ENCODE peak calls at places on chromosomes 1 and 21, in six cellular contexts. S is osteocyte, N is caudate nucleus, X is H9, W is hepatic stellate cell, U is GM04503. M is an unnamed sample.

GRCh38 chr1:153081736-153082135 is 10.3 kb upstream of the SPRR2B start:
- DNase-seq in S (no peak), N (no peak), X (no peak), W (no peak), U (no peak), M (no peak)

GRCh38 chr1:222926566-222926965 is 111.7 kb downstream of the DISP1 start:
- DNase-seq in S (no peak), N (no peak), X (no peak), W (no peak), U (no peak), M (no peak)

GRCh38 chr1:6801199-6801598 is 15.9 kb downstream of the CAMTA1 start:
- DNase-seq in S (no peak), N (no peak), X (no peak), W (no peak), U (no peak), M (no peak)

GRCh38 chr1:232462200-232462599 is 167.7 kb downstream of the SIPA1L2 start:
- DNase-seq in S (no peak), N (no peak), X (no peak), W (no peak), U (no peak), M (no peak)

GRCh38 chr1:179591592-179592580 is at the start of gene TDRD5:
- DNase-seq in S (no peak), N (peak), X (peak), W (no peak), U (no peak), M (peak)

GRCh38 chr1:42941640-42942330 is 16.9 kb downstream of the SLC2A1 start:
- DNase-seq in S (peak), N (peak), X (no peak), W (peak), U (peak), M (no peak)

GRCh38 chr1:117436528-117436927 is 69.3 kb downstream of the MAN1A2 start:
- DNase-seq in S (no peak), N (no peak), X (no peak), W (no peak), U (no peak), M (no peak)

GRCh38 chr1:203511513-203511912 is 17.6 kb downstream of the OPTC start:
- DNase-seq in S (no peak), N (no peak), X (no peak), W (no peak), U (no peak), M (no peak)

GRCh38 chr1:225735252-225736149 is 42.1 kb upstream of the SRP9 start:
- DNase-seq in S (peak), N (no peak), X (no peak), W (peak), U (peak), M (no peak)

GRCh38 chr1:228977741-228978140 is 242.5 kb downstream of the RHOU start:
- DNase-seq in S (no peak), N (no peak), X (peak), W (no peak), U (no peak), M (no peak)

GRCh38 chr1:151056574-151056973 is 2.8 kb downstream of the CDC42SE1 start:
- DNase-seq in S (no peak), N (no peak), X (no peak), W (no peak), U (no peak), M (no peak)

GRCh38 chr1:231931846-231932454 is 305.4 kb downstream of the DISC1 start:
- DNase-seq in S (no peak), N (no peak), X (peak), W (no peak), U (no peak), M (peak)

GRCh38 chr1:223009421-223009820 is 133.6 kb downstream of the TLR5 start:
- DNase-seq in S (no peak), N (no peak), X (no peak), W (no peak), U (no peak), M (no peak)

GRCh38 chr1:12472798-12473551 is 145.0 kb downstream of the DHRS3 start:
- DNase-seq in S (no peak), N (no peak), X (no peak), W (no peak), U (no peak), M (no peak)

GRCh38 chr21:43766734-43767497 is 9.2 kb downstream of the CSTB start:
- DNase-seq in S (no peak), N (no peak), X (no peak), W (no peak), U (no peak), M (no peak)

GRCh38 chr1:8607906-8608305 is 209.5 kb downstream of the RERE start:
- DNase-seq in S (no peak), N (no peak), X (no peak), W (no peak), U (no peak), M (no peak)

GRCh38 chr1:53062731-53063591 is 948 bp downstream of the PODN start:
- DNase-seq in S (peak), N (no peak), X (peak), W (no peak), U (no peak), M (peak)

GRCh38 chr1:202367200-202367742 is 18.8 kb downstream of the PPP1R12B start:
- DNase-seq in S (no peak), N (no peak), X (no peak), W (no peak), U (peak), M (no peak)

GRCh38 chr1:243482237-243483022 is 226.6 kb downstream of the SDCCAG8 start:
- DNase-seq in S (no peak), N (no peak), X (peak), W (peak), U (peak), M (peak)

GRCh38 chr21:40516336-40516735 is 330.6 kb downstream of the DSCAM start:
- DNase-seq in S (no peak), N (no peak), X (no peak), W (no peak), U (no peak), M (no peak)

GRCh38 chr1:231919269-231919886 is 292.8 kb downstream of the DISC1 start:
- DNase-seq in S (no peak), N (no peak), X (no peak), W (no peak), U (no peak), M (no peak)

GRCh38 chr1:172399369-172400072 is 21.0 kb upstream of the C1orf105 start:
- DNase-seq in S (no peak), N (no peak), X (no peak), W (peak), U (peak), M (no peak)

GRCh38 chr1:229756666-229757065 is 130.6 kb downstream of the URB2 start:
- DNase-seq in S (no peak), N (no peak), X (no peak), W (peak), U (peak), M (no peak)

GRCh38 chr1:110829955-110830553 is 42.9 kb upstream of the CD53 start:
- DNase-seq in S (no peak), N (no peak), X (peak), W (no peak), U (no peak), M (peak)

GRCh38 chr1:151325231-151325630 is 2.0 kb downstream of the PI4KB start:
- DNase-seq in S (no peak), N (no peak), X (no peak), W (no peak), U (no peak), M (no peak)

GRCh38 chr1:89721351-89721750 is 88.4 kb downstream of the LRRC8C start:
- DNase-seq in S (no peak), N (no peak), X (no peak), W (peak), U (no peak), M (no peak)

GRCh38 chr1:233549917-233550316 is 64.0 kb upstream of the KCNK1 start:
- DNase-seq in S (no peak), N (no peak), X (no peak), W (no peak), U (no peak), M (no peak)

M was measured in H7.